ENCODE peak calls at places on chromosomes 2 and 18, in seven cellular contexts. One of them, this sample, is unnamed.

GRCh38 chr2:164600763-164601162 is 20.5 kb downstream of the GRB14 start:
- DNase-seq in choroid plexus epithelial cell: peak; percentile 21
- DNase-seq in tibial artery: no peak
- DNase-seq in endothelial cell of umbilical vein: no peak
- DNase-seq in left ventricle myocardium inferior: no peak
- DNase-seq in MCF 10A: no peak
- DNase-seq in B cell: no peak
- DNase-seq in this sample: no peak

GRCh38 chr2:11073791-11074190 is 81.5 kb upstream of the SLC66A3 start:
- DNase-seq in tibial artery: no peak
- DNase-seq in B cell: no peak
- DNase-seq in MCF 10A: no peak
- DNase-seq in left ventricle myocardium inferior: no peak
- DNase-seq in endothelial cell of umbilical vein: peak; percentile 7
- DNase-seq in choroid plexus epithelial cell: peak; percentile 58
- DNase-seq in this sample: no peak

GRCh38 chr2:102582845-102583244 is 36.5 kb upstream of the SLC9A2 start:
- DNase-seq in tibial artery: no peak
- DNase-seq in endothelial cell of umbilical vein: no peak
- DNase-seq in left ventricle myocardium inferior: no peak
- DNase-seq in B cell: no peak
- DNase-seq in MCF 10A: no peak
- DNase-seq in choroid plexus epithelial cell: no peak
- DNase-seq in this sample: no peak

GRCh38 chr2:26324903-26325302 is 21.0 kb upstream of the SELENOI start:
- DNase-seq in left ventricle myocardium inferior: no peak
- DNase-seq in B cell: no peak
- DNase-seq in endothelial cell of umbilical vein: no peak
- DNase-seq in tibial artery: no peak
- DNase-seq in MCF 10A: no peak
- DNase-seq in choroid plexus epithelial cell: no peak
- DNase-seq in this sample: no peak

GRCh38 chr2:101820519-101820918 is 123.0 kb downstream of the MAP4K4 start:
- DNase-seq in MCF 10A: peak; percentile 88
- DNase-seq in B cell: no peak
- DNase-seq in left ventricle myocardium inferior: no peak
- DNase-seq in endothelial cell of umbilical vein: no peak
- DNase-seq in tibial artery: no peak
- DNase-seq in choroid plexus epithelial cell: peak; percentile 84
- DNase-seq in this sample: no peak

GRCh38 chr2:221124542-221125235 is 447.4 kb downstream of the EPHA4 start:
- DNase-seq in left ventricle myocardium inferior: no peak
- DNase-seq in choroid plexus epithelial cell: peak; percentile 5
- DNase-seq in endothelial cell of umbilical vein: no peak
- DNase-seq in tibial artery: no peak
- DNase-seq in MCF 10A: peak; percentile 95
- DNase-seq in B cell: no peak
- DNase-seq in this sample: peak; percentile 10

GRCh38 chr2:98717625-98718024 is 13.3 kb downstream of the MGAT4A start:
- DNase-seq in endothelial cell of umbilical vein: no peak
- DNase-seq in B cell: no peak
- DNase-seq in choroid plexus epithelial cell: no peak
- DNase-seq in tibial artery: no peak
- DNase-seq in MCF 10A: no peak
- DNase-seq in left ventricle myocardium inferior: no peak
- DNase-seq in this sample: no peak

GRCh38 chr2:178747767-178748166 is 59.5 kb downstream of the TTN start:
- DNase-seq in tibial artery: no peak
- DNase-seq in MCF 10A: no peak
- DNase-seq in B cell: no peak
- DNase-seq in endothelial cell of umbilical vein: no peak
- DNase-seq in choroid plexus epithelial cell: no peak
- DNase-seq in left ventricle myocardium inferior: no peak
- DNase-seq in this sample: no peak

GRCh38 chr2:232518844-232519243 is 1.3 kb upstream of the PRSS56 start:
- DNase-seq in tibial artery: no peak
- DNase-seq in choroid plexus epithelial cell: no peak
- DNase-seq in B cell: no peak
- DNase-seq in endothelial cell of umbilical vein: no peak
- DNase-seq in left ventricle myocardium inferior: no peak
- DNase-seq in MCF 10A: no peak
- DNase-seq in this sample: no peak

GRCh38 chr2:134522856-134523460 is 195.8 kb downstream of the TMEM163 start:
- DNase-seq in B cell: no peak
- DNase-seq in endothelial cell of umbilical vein: no peak
- DNase-seq in tibial artery: no peak
- DNase-seq in left ventricle myocardium inferior: no peak
- DNase-seq in choroid plexus epithelial cell: no peak
- DNase-seq in MCF 10A: no peak
- DNase-seq in this sample: peak; percentile 10

GRCh38 chr2:48034295-48034694 is 128.0 kb upstream of the FBXO11 start:
- DNase-seq in endothelial cell of umbilical vein: no peak
- DNase-seq in tibial artery: no peak
- DNase-seq in B cell: no peak
- DNase-seq in choroid plexus epithelial cell: no peak
- DNase-seq in left ventricle myocardium inferior: no peak
- DNase-seq in MCF 10A: no peak
- DNase-seq in this sample: no peak

GRCh38 chr2:119249855-119250775 is 26.5 kb downstream of the STEAP3 start:
- DNase-seq in left ventricle myocardium inferior: no peak
- DNase-seq in MCF 10A: no peak
- DNase-seq in tibial artery: no peak
- DNase-seq in endothelial cell of umbilical vein: no peak
- DNase-seq in choroid plexus epithelial cell: no peak
- DNase-seq in B cell: no peak
- DNase-seq in this sample: no peak

GRCh38 chr2:215356948-215357461 is 45.1 kb downstream of the ATIC start:
- DNase-seq in MCF 10A: no peak
- DNase-seq in choroid plexus epithelial cell: peak; percentile 80
- DNase-seq in left ventricle myocardium inferior: no peak
- DNase-seq in endothelial cell of umbilical vein: no peak
- DNase-seq in tibial artery: no peak
- DNase-seq in B cell: no peak
- DNase-seq in this sample: no peak

GRCh38 chr18:657998-658946 is 819 bp downstream of the TYMS start:
- DNase-seq in choroid plexus epithelial cell: peak; percentile 84
- DNase-seq in B cell: peak; percentile 17
- DNase-seq in MCF 10A: peak; percentile 94
- DNase-seq in tibial artery: peak; percentile 76
- DNase-seq in left ventricle myocardium inferior: peak; percentile 82
- DNase-seq in endothelial cell of umbilical vein: peak; percentile 93
- DNase-seq in this sample: peak; percentile 91

GRCh38 chr18:79747156-79747845 is 50.4 kb upstream of the KCNG2 start:
- DNase-seq in choroid plexus epithelial cell: no peak
- DNase-seq in B cell: no peak
- DNase-seq in left ventricle myocardium inferior: no peak
- DNase-seq in endothelial cell of umbilical vein: no peak
- DNase-seq in tibial artery: no peak
- DNase-seq in MCF 10A: no peak
- DNase-seq in this sample: no peak

GRCh38 chr18:35714539-35714938 is 133.0 kb downstream of the GALNT1 start:
- DNase-seq in tibial artery: no peak
- DNase-seq in choroid plexus epithelial cell: no peak
- DNase-seq in B cell: no peak
- DNase-seq in endothelial cell of umbilical vein: no peak
- DNase-seq in left ventricle myocardium inferior: no peak
- DNase-seq in MCF 10A: no peak
- DNase-seq in this sample: no peak

GRCh38 chr2:31238126-31238905 is 4.4 kb downstream of the EHD3 start:
- DNase-seq in tibial artery: peak; percentile 36
- DNase-seq in B cell: no peak
- DNase-seq in left ventricle myocardium inferior: peak; percentile 32
- DNase-seq in endothelial cell of umbilical vein: no peak
- DNase-seq in MCF 10A: no peak
- DNase-seq in choroid plexus epithelial cell: no peak
- DNase-seq in this sample: no peak

GRCh38 chr2:171416009-171416926 is 17.5 kb downstream of the METTL8 start:
- DNase-seq in tibial artery: peak; percentile 88
- DNase-seq in left ventricle myocardium inferior: peak; percentile 78
- DNase-seq in B cell: peak; percentile 86
- DNase-seq in endothelial cell of umbilical vein: peak; percentile 95
- DNase-seq in MCF 10A: peak; percentile 95
- DNase-seq in choroid plexus epithelial cell: peak; percentile 98
- DNase-seq in this sample: peak; percentile 78

GRCh38 chr2:3184167-3184566 is 193.5 kb downstream of the EIPR1 start:
- DNase-seq in choroid plexus epithelial cell: no peak
- DNase-seq in MCF 10A: no peak
- DNase-seq in left ventricle myocardium inferior: no peak
- DNase-seq in B cell: no peak
- DNase-seq in tibial artery: no peak
- DNase-seq in endothelial cell of umbilical vein: no peak
- DNase-seq in this sample: no peak

GRCh38 chr2:44937688-44938240 is 3.7 kb upstream of the SIX3 start:
- DNase-seq in tibial artery: no peak
- DNase-seq in left ventricle myocardium inferior: no peak
- DNase-seq in endothelial cell of umbilical vein: no peak
- DNase-seq in B cell: peak; percentile 35
- DNase-seq in MCF 10A: no peak
- DNase-seq in choroid plexus epithelial cell: no peak
- DNase-seq in this sample: no peak
- TF ChIP-seq CTCF in tibial artery: no peak
- TF ChIP-seq CTCF in left ventricle myocardium inferior: no peak
- TF ChIP-seq CTCF in endothelial cell of umbilical vein: no peak
- TF ChIP-seq CTCF in B cell: no peak
- TF ChIP-seq CTCF in MCF 10A: no peak
- TF ChIP-seq CTCF in choroid plexus epithelial cell: no peak
- TF ChIP-seq CTCF in this sample: no peak

GRCh38 chr2:38266382-38267051 is 110.6 kb downstream of the ATL2 start:
- DNase-seq in B cell: no peak
- DNase-seq in MCF 10A: no peak
- DNase-seq in endothelial cell of umbilical vein: no peak
- DNase-seq in tibial artery: no peak
- DNase-seq in choroid plexus epithelial cell: no peak
- DNase-seq in left ventricle myocardium inferior: no peak
- DNase-seq in this sample: no peak

GRCh38 chr2:38265461-38265860 is 111.6 kb downstream of the ATL2 start:
- DNase-seq in B cell: no peak
- DNase-seq in choroid plexus epithelial cell: no peak
- DNase-seq in MCF 10A: no peak
- DNase-seq in endothelial cell of umbilical vein: no peak
- DNase-seq in left ventricle myocardium inferior: no peak
- DNase-seq in tibial artery: no peak
- DNase-seq in this sample: no peak

GRCh38 chr2:38268691-38269309 is 108.3 kb downstream of the ATL2 start:
- DNase-seq in choroid plexus epithelial cell: peak; percentile 88
- DNase-seq in left ventricle myocardium inferior: no peak
- DNase-seq in tibial artery: no peak
- DNase-seq in endothelial cell of umbilical vein: no peak
- DNase-seq in B cell: no peak
- DNase-seq in MCF 10A: peak; percentile 81
- DNase-seq in this sample: no peak

GRCh38 chr2:38268001-38268400 is 109.1 kb downstream of the ATL2 start:
- DNase-seq in B cell: no peak
- DNase-seq in choroid plexus epithelial cell: no peak
- DNase-seq in MCF 10A: no peak
- DNase-seq in endothelial cell of umbilical vein: no peak
- DNase-seq in tibial artery: no peak
- DNase-seq in left ventricle myocardium inferior: no peak
- DNase-seq in this sample: no peak

GRCh38 chr2:38267270-38267925 is 109.7 kb downstream of the ATL2 start:
- DNase-seq in endothelial cell of umbilical vein: no peak
- DNase-seq in MCF 10A: no peak
- DNase-seq in B cell: no peak
- DNase-seq in choroid plexus epithelial cell: no peak
- DNase-seq in tibial artery: no peak
- DNase-seq in left ventricle myocardium inferior: no peak
- DNase-seq in this sample: no peak
- TF ChIP-seq CTCF in endothelial cell of umbilical vein: no peak
- TF ChIP-seq CTCF in MCF 10A: no peak
- TF ChIP-seq CTCF in B cell: no peak
- TF ChIP-seq CTCF in choroid plexus epithelial cell: no peak
- TF ChIP-seq CTCF in tibial artery: no peak
- TF ChIP-seq CTCF in left ventricle myocardium inferior: no peak
- TF ChIP-seq CTCF in this sample: no peak

DNA sequence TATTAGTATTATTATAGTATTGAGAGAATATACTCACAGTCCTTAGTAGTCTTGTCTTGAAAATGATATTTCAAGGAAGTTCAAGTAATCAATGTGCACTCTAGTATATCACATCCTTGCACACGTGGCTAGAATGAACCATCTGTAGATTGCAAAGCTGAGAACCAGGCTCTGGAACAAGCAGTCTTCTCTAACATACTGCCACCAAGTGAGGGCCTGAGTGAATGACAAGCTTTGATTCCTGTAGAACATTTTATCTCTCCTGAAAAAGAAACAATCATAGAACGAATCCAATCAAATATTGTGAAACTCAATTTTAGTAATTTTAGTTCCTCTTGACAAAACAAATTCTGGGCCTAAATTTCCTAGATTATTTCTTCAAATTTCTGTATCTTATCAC is 55.3 kb upstream of the SULT1C3 start:
- DNase-seq in choroid plexus epithelial cell: peak; percentile 70
- DNase-seq in left ventricle myocardium inferior: no peak
- DNase-seq in B cell: peak; percentile 1
- DNase-seq in endothelial cell of umbilical vein: no peak
- DNase-seq in tibial artery: no peak
- DNase-seq in MCF 10A: peak; percentile 47
- DNase-seq in this sample: no peak
- TF ChIP-seq CTCF in choroid plexus epithelial cell: peak; percentile 75
- TF ChIP-seq CTCF in left ventricle myocardium inferior: peak; percentile 35
- TF ChIP-seq CTCF in B cell: no peak
- TF ChIP-seq CTCF in endothelial cell of umbilical vein: no peak
- TF ChIP-seq CTCF in tibial artery: no peak
- TF ChIP-seq CTCF in MCF 10A: peak; percentile 42
- TF ChIP-seq CTCF in this sample: peak; percentile 48

GRCh38 chr2:173966274-173967098 is 1.3 kb upstream of the SP3 start:
- DNase-seq in left ventricle myocardium inferior: no peak
- DNase-seq in MCF 10A: no peak
- DNase-seq in B cell: no peak
- DNase-seq in tibial artery: no peak
- DNase-seq in endothelial cell of umbilical vein: no peak
- DNase-seq in choroid plexus epithelial cell: no peak
- DNase-seq in this sample: no peak

GRCh38 chr2:173963323-173963816 is 1.8 kb downstream of the SP3 start:
- DNase-seq in choroid plexus epithelial cell: peak; percentile 86
- DNase-seq in B cell: peak; percentile 77
- DNase-seq in MCF 10A: peak; percentile 72
- DNase-seq in endothelial cell of umbilical vein: peak; percentile 72
- DNase-seq in tibial artery: peak; percentile 39
- DNase-seq in left ventricle myocardium inferior: no peak
- DNase-seq in this sample: no peak

GRCh38 chr2:173965372-173966025 is at the start of gene SP3:
- DNase-seq in tibial artery: peak; percentile 97
- DNase-seq in left ventricle myocardium inferior: peak; percentile 98
- DNase-seq in choroid plexus epithelial cell: peak; percentile 99
- DNase-seq in endothelial cell of umbilical vein: peak; percentile 98
- DNase-seq in MCF 10A: peak; percentile 97
- DNase-seq in B cell: peak; percentile 97
- DNase-seq in this sample: peak; percentile 97

GRCh38 chr2:173963817-173964564 is 1.2 kb downstream of the SP3 start:
- DNase-seq in tibial artery: peak; percentile 89
- DNase-seq in MCF 10A: peak; percentile 88
- DNase-seq in B cell: peak; percentile 93
- DNase-seq in endothelial cell of umbilical vein: peak; percentile 83
- DNase-seq in choroid plexus epithelial cell: peak; percentile 87
- DNase-seq in left ventricle myocardium inferior: peak; percentile 93
- DNase-seq in this sample: peak; percentile 82

GRCh38 chr2:173964565-173965371 is 405 bp downstream of the SP3 start:
- DNase-seq in tibial artery: peak; percentile 91
- DNase-seq in B cell: peak; percentile 82
- DNase-seq in endothelial cell of umbilical vein: peak; percentile 80
- DNase-seq in choroid plexus epithelial cell: peak; percentile 92
- DNase-seq in left ventricle myocardium inferior: peak; percentile 91
- DNase-seq in MCF 10A: peak; percentile 87
- DNase-seq in this sample: peak; percentile 83
- TF ChIP-seq CTCF in tibial artery: no peak
- TF ChIP-seq CTCF in B cell: no peak
- TF ChIP-seq CTCF in endothelial cell of umbilical vein: no peak
- TF ChIP-seq CTCF in choroid plexus epithelial cell: no peak
- TF ChIP-seq CTCF in left ventricle myocardium inferior: no peak
- TF ChIP-seq CTCF in MCF 10A: no peak
- TF ChIP-seq CTCF in this sample: no peak

GRCh38 chr2:121735520-121736074 is 1.1 kb downstream of the NIFK start:
- DNase-seq in tibial artery: no peak
- DNase-seq in choroid plexus epithelial cell: peak; percentile 35
- DNase-seq in B cell: no peak
- DNase-seq in MCF 10A: peak; percentile 40
- DNase-seq in endothelial cell of umbilical vein: peak; percentile 34
- DNase-seq in left ventricle myocardium inferior: no peak
- DNase-seq in this sample: no peak
- TF ChIP-seq CTCF in tibial artery: no peak
- TF ChIP-seq CTCF in choroid plexus epithelial cell: peak; percentile 1
- TF ChIP-seq CTCF in B cell: no peak
- TF ChIP-seq CTCF in MCF 10A: peak; percentile 21
- TF ChIP-seq CTCF in endothelial cell of umbilical vein: no peak
- TF ChIP-seq CTCF in left ventricle myocardium inferior: no peak
- TF ChIP-seq CTCF in this sample: no peak